ENCODE peak calls at places on chromosomes 6 and 20, in six cellular contexts. B is GM12878, X is IMR-90, G is SK-N-SH, D is H1, E is K562. Z is an unnamed sample.

GRCh38 chr20:24699321-24700165 is 230.1 kb downstream of the SYNDIG1 start:
- DNase-seq in G (no peak), B (no peak), E (no peak), X (no peak), D (no peak), Z (no peak)

GRCh38 chr20:59195316-59195993 is 31.8 kb downstream of the ZNF831 start:
- DNase-seq in D (no peak), X (no peak), B (no peak), E (no peak), G (no peak), Z (no peak)

GRCh38 chr6:11637266-11637665 is 99.7 kb downstream of the TMEM170B start:
- DNase-seq in B (no peak), E (no peak), X (no peak), D (no peak), G (no peak), Z (no peak)

GRCh38 chr6:101393291-101394251 is at the start of gene GRIK2:
- DNase-seq in E (peak), D (no peak), X (peak), G (peak), B (no peak), Z (no peak)

GRCh38 chr20:40970218-40970617 is 58.4 kb upstream of the TOP1 start:
- DNase-seq in D (no peak), X (no peak), B (no peak), G (no peak), E (no peak), Z (no peak)

GRCh38 chr6:22145823-22146379 is 150.9 kb downstream of the PRL start:
- DNase-seq in E (no peak), D (peak), X (peak), G (peak), B (no peak), Z (no peak)

GRCh38 chr6:119079288-119079809 is 885 bp upstream of the FAM184A start:
- DNase-seq in X (peak), B (no peak), E (no peak), G (no peak), D (no peak), Z (no peak)

GRCh38 chr6:72938104-72938503 is 287.2 kb downstream of the KHDC1L start:
- DNase-seq in D (no peak), X (no peak), E (no peak), B (no peak), G (no peak), Z (no peak)

GRCh38 chr20:63401384-63402110 is 40.4 kb upstream of the CHRNA4 start:
- DNase-seq in X (no peak), E (no peak), D (no peak), B (no peak), G (no peak), Z (no peak)

GRCh38 chr20:62887147-62887859 is 25.7 kb upstream of the TCFL5 start:
- DNase-seq in E (no peak), D (no peak), X (peak), G (peak), B (no peak), Z (peak)

GRCh38 chr6:52286798-52287432 is 2.4 kb upstream of the MCM3 start:
- DNase-seq in G (peak), E (peak), X (peak), B (no peak), D (no peak), Z (peak)

GRCh38 chr6:157019733-157020132 is 242.6 kb downstream of the ARID1B start:
- DNase-seq in X (peak), D (no peak), G (no peak), B (no peak), E (no peak), Z (no peak)

GRCh38 chr6:160226118-160226541 is 32.5 kb downstream of the SLC22A2 start:
- DNase-seq in E (no peak), D (no peak), G (no peak), X (no peak), B (no peak), Z (no peak)

GRCh38 chr6:123965894-123966293 is 162.2 kb downstream of the NKAIN2 start:
- DNase-seq in B (no peak), X (peak), D (peak), E (no peak), G (peak), Z (peak)

GRCh38 chr20:64058536-64058935 is 4.5 kb upstream of the TCEA2 start:
- DNase-seq in B (no peak), D (no peak), E (no peak), G (no peak), X (peak), Z (no peak)

GRCh38 chr6:114707081-114707480 is 364.3 kb upstream of the HS3ST5 start:
- DNase-seq in B (no peak), D (no peak), E (no peak), X (no peak), G (no peak), Z (no peak)

GRCh38 chr20:44572551-44573500 is 9.6 kb upstream of the PKIG start:
- DNase-seq in G (no peak), X (peak), D (no peak), E (no peak), B (no peak), Z (no peak)

GRCh38 chr6:102942206-102942605 is 1548.7 kb downstream of the GRIK2 start:
- DNase-seq in X (no peak), E (no peak), G (no peak), B (no peak), D (no peak), Z (no peak)

GRCh38 chr6:3825331-3825831 is 23.8 kb upstream of the FAM50B start:
- DNase-seq in D (peak), B (no peak), G (no peak), X (peak), E (no peak), Z (peak)

GRCh38 chr20:39944861-39945260 is 744.2 kb downstream of the MAFB start:
- DNase-seq in X (no peak), G (no peak), E (no peak), D (no peak), B (no peak), Z (no peak)

GRCh38 chr6:170027111-170028043 is 263.5 kb downstream of the DLL1 start:
- DNase-seq in E (no peak), G (no peak), D (no peak), X (peak), B (no peak), Z (no peak)

GRCh38 chr6:161254126-161254753 is 19.6 kb downstream of the AGPAT4 start:
- DNase-seq in B (no peak), D (no peak), E (no peak), G (no peak), X (peak), Z (no peak)

GRCh38 chr20:12949429-12949980 is 59.3 kb upstream of the SPTLC3 start:
- DNase-seq in E (no peak), G (no peak), X (peak), D (no peak), B (no peak), Z (no peak)

GRCh38 chr6:146543940-146544661 is 468 bp downstream of the RAB32 start:
- DNase-seq in G (no peak), D (no peak), X (peak), B (no peak), E (peak), Z (peak)

GRCh38 chr20:23294166-23294565 is 56.4 kb upstream of the NXT1 start:
- DNase-seq in D (no peak), X (no peak), B (no peak), G (no peak), E (no peak), Z (no peak)

GRCh38 chr6:1689141-1689540 is 79.4 kb downstream of the FOXC1 start:
- DNase-seq in G (no peak), D (no peak), X (no peak), E (no peak), B (no peak), Z (no peak)

GRCh38 chr6:151959086-151959485 is 151.6 kb downstream of the ESR1 start:
- DNase-seq in E (no peak), G (no peak), D (no peak), B (no peak), X (no peak), Z (no peak)

GRCh38 chr20:31523361-31524283 is 9.4 kb downstream of the HM13 start:
- DNase-seq in E (no peak), G (no peak), X (peak), D (no peak), B (no peak), Z (no peak)

GRCh38 chr6:132995009-132995408 is 180.6 kb downstream of the RPS12 start:
- DNase-seq in D (no peak), B (no peak), X (no peak), G (no peak), E (no peak), Z (no peak)

GRCh38 chr6:163661271-163661671 is 246.8 kb downstream of the QKI start:
- DNase-seq in X (no peak), G (no peak), B (peak), E (no peak), D (no peak), Z (no peak)
- H3K9ac ChIP-seq in X (no peak), G (no peak), B (no peak), E (no peak), D (no peak), Z (no peak)

GRCh38 chr6:37824170-37824569 is 4.6 kb downstream of the ZFAND3 start:
- DNase-seq in G (no peak), X (no peak), B (no peak), D (no peak), E (no peak), Z (no peak)

GRCh38 chr6:37826993-37827392 is 7.5 kb downstream of the ZFAND3 start:
- DNase-seq in X (no peak), E (no peak), G (no peak), B (no peak), D (no peak), Z (no peak)

GRCh38 chr6:37827603-37828265 is 8.2 kb downstream of the ZFAND3 start:
- DNase-seq in E (no peak), X (no peak), B (no peak), D (no peak), G (peak), Z (no peak)

GRCh38 chr6:37822851-37823682 is 3.5 kb downstream of the ZFAND3 start:
- DNase-seq in X (no peak), G (no peak), E (no peak), D (no peak), B (no peak), Z (peak)

GRCh38 chr6:37826188-37826587 is 6.7 kb downstream of the ZFAND3 start:
- DNase-seq in E (no peak), B (no peak), D (no peak), G (no peak), X (no peak), Z (no peak)
- TF ChIP-seq RFX5 in E (no peak), B (no peak), D (no peak), G (no peak), X (no peak), Z (no peak)

GRCh38 chr20:4169360-4170214 is 154.2 kb upstream of the RNF24 start:
- DNase-seq in E (no peak), D (no peak), X (no peak), B (no peak), G (no peak), Z (no peak)

GRCh38 chr20:4170621-4171537 is 155.5 kb upstream of the RNF24 start:
- DNase-seq in B (no peak), D (no peak), G (no peak), E (no peak), X (no peak), Z (no peak)

GRCh38 chr20:4174909-4175308 is 159.6 kb upstream of the RNF24 start:
- DNase-seq in E (no peak), X (no peak), B (no peak), G (no peak), D (no peak), Z (no peak)

GRCh38 chr20:4173142-4173541 is 157.8 kb upstream of the RNF24 start:
- DNase-seq in D (no peak), B (no peak), E (no peak), G (no peak), X (no peak), Z (no peak)

GRCh38 chr20:4171538-4172116 is 156.3 kb upstream of the RNF24 start:
- DNase-seq in D (no peak), E (no peak), G (peak), X (peak), B (no peak), Z (peak)
- H3K9ac ChIP-seq in D (no peak), E (peak), G (peak), X (peak), B (no peak), Z (peak)

GRCh38 chr6:6515691-6516607 is 72.6 kb upstream of the LY86 start:
- DNase-seq in B (peak), G (no peak), X (no peak), E (no peak), D (no peak), Z (no peak)
- TF ChIP-seq RFX5 in B (no peak), G (no peak), X (no peak), E (no peak), D (no peak), Z (no peak)

GRCh38 chr6:106161475-106161874 is 75.3 kb downstream of the PRDM1 start:
- DNase-seq in E (no peak), D (no peak), G (no peak), B (no peak), X (no peak), Z (no peak)

GRCh38 chr6:106160189-106160588 is 74.1 kb downstream of the PRDM1 start:
- DNase-seq in B (no peak), E (no peak), X (no peak), G (no peak), D (no peak), Z (no peak)

GRCh38 chr6:106158816-106159215 is 72.7 kb downstream of the PRDM1 start:
- DNase-seq in B (no peak), G (no peak), X (peak), E (no peak), D (no peak), Z (no peak)

GRCh38 chr6:106161893-106162292 is 75.8 kb downstream of the PRDM1 start:
- DNase-seq in D (no peak), B (no peak), X (no peak), E (no peak), G (no peak), Z (no peak)

DNA sequence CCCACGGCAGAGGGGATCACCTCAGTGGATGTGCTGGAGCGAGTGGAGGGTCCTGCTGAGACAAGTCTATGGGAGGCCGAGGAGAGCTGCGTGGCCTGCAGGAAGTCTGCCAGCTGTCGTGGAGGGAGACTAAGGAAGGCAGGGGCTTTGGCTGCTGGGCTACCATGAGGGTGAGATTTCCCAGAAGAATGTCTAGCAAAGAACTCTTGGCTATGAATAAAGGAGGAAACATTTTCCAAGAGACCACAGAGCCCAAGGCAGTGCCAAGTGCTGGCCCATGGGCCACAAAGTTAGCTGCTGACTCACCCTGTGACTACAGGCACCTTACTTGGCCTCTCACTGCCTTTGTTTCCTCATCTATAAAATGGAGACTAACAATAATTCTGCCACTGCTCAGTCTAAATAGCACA is 73.4 kb downstream of the PRDM1 start:
- DNase-seq in E (no peak), D (no peak), G (no peak), B (no peak), X (peak), Z (no peak)
- H3K9ac ChIP-seq in E (peak), D (no peak), G (peak), B (no peak), X (no peak), Z (no peak)

GRCh38 chr20:2754426-2754825 is 46.0 kb downstream of the CPXM1 start:
- DNase-seq in X (no peak), E (no peak), D (no peak), B (no peak), G (no peak), Z (no peak)

GRCh38 chr20:2756056-2756611 is 44.3 kb downstream of the CPXM1 start:
- DNase-seq in E (peak), B (no peak), D (no peak), X (peak), G (peak), Z (peak)

GRCh38 chr20:2753456-2754040 is 46.9 kb downstream of the CPXM1 start:
- DNase-seq in B (no peak), E (no peak), D (no peak), X (no peak), G (no peak), Z (no peak)

GRCh38 chr20:2757001-2757400 is 43.4 kb downstream of the CPXM1 start:
- DNase-seq in G (no peak), D (no peak), X (no peak), E (no peak), B (no peak), Z (no peak)

DNA sequence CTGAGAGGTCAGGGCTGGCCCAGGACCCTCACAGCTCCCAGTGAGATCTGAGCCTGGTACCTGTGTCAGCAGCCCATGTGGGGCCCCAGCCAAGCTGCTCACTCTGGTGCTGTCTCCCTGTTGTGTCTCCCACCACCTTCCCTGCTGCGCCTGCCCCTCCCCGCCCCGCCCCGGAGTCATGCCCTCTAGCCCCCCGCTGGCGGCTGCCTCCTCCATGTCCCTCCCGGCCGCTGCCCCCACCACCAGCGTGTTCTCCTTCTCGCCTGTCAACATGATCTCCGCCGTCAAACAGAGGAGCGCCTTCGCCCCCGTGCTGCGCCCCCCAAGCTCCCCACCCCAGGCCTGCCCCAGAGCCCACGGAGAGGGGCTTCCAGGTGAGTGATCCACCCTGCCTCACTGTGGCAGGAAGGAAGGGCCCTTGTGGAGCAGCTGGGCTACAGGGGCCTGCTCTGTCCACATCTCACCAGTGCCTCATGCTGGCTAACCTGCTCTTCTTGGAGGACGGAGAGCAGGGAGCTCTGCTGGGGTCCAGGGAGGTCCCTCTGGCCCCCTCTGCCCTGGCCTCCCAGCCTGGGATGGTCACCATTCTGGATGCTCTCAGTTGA is 44.9 kb downstream of the CPXM1 start:
- DNase-seq in E (no peak), D (no peak), G (no peak), X (no peak), B (no peak), Z (no peak)
- TF ChIP-seq RFX5 in E (no peak), D (no peak), G (no peak), X (no peak), B (no peak), Z (no peak)

DNA sequence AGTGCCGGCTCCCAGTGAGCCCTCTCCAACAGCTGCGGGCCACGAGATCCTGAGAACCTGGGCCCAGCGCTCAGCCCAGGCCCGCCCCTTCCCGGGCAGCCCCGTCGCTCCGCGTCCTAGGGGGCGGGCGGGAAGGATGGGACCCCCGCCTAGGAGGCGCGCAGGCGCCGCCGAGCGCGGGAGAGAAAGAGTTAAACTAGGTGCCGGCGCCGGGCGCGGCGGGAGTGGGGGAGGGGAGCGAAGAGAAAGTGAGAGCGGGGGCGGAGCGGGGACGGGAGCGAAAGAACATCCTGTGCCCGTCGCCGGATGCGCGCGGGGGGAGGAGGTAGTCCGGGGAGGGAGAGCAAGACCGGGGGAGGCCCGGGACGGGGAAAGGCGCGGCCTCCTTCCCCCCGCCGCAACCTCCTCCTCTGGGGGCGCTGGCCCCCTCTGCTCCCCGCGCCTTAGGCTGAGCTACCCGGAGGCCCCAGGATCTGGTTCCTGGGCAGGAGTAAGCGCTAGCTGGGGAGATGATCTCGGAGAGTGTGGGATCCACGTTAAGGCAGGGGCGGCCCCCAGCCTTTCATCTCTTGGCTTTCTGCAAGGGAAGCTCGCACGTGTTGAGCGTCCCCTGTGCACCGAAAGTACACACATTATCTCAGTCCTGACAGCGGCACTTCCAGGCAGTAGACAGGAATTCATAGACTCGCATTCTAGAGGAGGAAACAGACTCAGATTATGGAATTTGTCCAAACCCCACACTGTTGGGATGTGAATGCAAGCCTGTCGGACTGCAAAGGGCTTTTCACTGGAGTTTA is 4.9 kb upstream of the ARMC12 start:
- DNase-seq in G (peak), X (peak), D (no peak), E (peak), B (peak), Z (peak)
- H3K9ac ChIP-seq in G (peak), X (peak), D (peak), E (peak), B (peak), Z (peak)

DNA sequence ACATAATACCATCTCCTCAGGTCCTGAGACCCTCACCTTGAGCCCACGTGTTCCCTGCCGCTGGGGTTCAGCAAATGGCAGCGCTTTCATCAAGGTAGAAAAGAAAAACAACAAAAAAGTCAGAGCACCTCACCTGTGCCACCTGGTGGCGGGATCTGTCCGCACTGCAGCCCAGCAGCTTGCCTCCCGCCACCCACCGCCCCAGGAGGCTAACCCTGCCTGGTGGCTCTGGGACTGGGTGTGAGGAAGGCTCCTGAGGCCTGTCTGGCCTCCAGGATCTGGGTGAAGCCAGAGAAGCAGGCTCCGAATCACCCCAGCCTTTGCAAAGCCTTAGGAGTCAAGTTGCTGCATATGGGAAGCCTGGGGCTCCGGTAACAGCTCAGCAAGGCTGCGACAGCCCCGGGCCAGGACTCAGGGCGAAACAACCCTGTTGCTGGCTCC is 270.8 kb downstream of the BMP7 start:
- DNase-seq in B (no peak), D (peak), E (peak), X (no peak), G (peak), Z (peak)
- TF ChIP-seq RFX5 in B (no peak), D (no peak), E (no peak), X (no peak), G (no peak), Z (no peak)

GRCh38 chr6:85453490-85453889 is 3.6 kb downstream of the NT5E start:
- DNase-seq in G (no peak), X (no peak), E (no peak), B (no peak), D (no peak), Z (no peak)
- H3K9ac ChIP-seq in G (peak), X (peak), E (no peak), B (no peak), D (no peak), Z (no peak)

Z was measured in HepG2.